ENCODE peak calls at places on chromosomes 16 and 17, in four cellular contexts. G, N, R and C are unnamed samples.

GRCh38 chr16:24689128-24689527 is 40.3 kb upstream of the TNRC6A start:
- DNase-seq in G (no peak), N (no peak), R (peak; percentile 44), C (no peak)

GRCh38 chr17:3802461-3803307 is 1.7 kb upstream of the ITGAE start:
- DNase-seq in G (no peak), N (no peak), R (peak; percentile 95), C (no peak)

GRCh38 chr16:8257561-8257960 is 332.8 kb downstream of the TMEM114 start:
- DNase-seq in G (no peak), N (no peak), R (no peak), C (no peak)

GRCh38 chr16:4377573-4378146 is 6.0 kb downstream of the VASN start:
- DNase-seq in G (no peak), N (no peak), R (no peak), C (no peak)

GRCh38 chr17:19579192-19579668 is 45.6 kb downstream of the SLC47A1 start:
- DNase-seq in G (no peak), N (no peak), R (no peak), C (no peak)

GRCh38 chr17:27788919-27789318 is 11.4 kb downstream of the NOS2 start:
- DNase-seq in G (no peak), N (no peak), R (no peak), C (no peak)

GRCh38 chr16:84933774-84934571 is 77.4 kb downstream of the ZDHHC7 start:
- DNase-seq in G (no peak), N (no peak), R (peak; percentile 42), C (no peak)

GRCh38 chr17:6683081-6683684 is 30.0 kb downstream of the SLC13A5 start:
- DNase-seq in G (no peak), N (no peak), R (no peak), C (no peak)

GRCh38 chr17:81261096-81261495 is 22.0 kb downstream of the NDUFAF8 start:
- DNase-seq in G (no peak), N (no peak), R (no peak), C (no peak)

GRCh38 chr17:44005865-44006580 is 1.6 kb downstream of the NAGS start:
- DNase-seq in G (peak; percentile 16), N (no peak), R (no peak), C (no peak)

GRCh38 chr17:66942453-66943264 is 21.8 kb upstream of the CACNG4 start:
- DNase-seq in G (no peak), N (no peak), R (no peak), C (no peak)

GRCh38 chr16:86988920-86989715 is 328.1 kb downstream of the C16orf95 start:
- DNase-seq in G (no peak), N (no peak), R (no peak), C (no peak)

GRCh38 chr17:63434951-63435571 is 11.0 kb downstream of the CYB561 start:
- DNase-seq in G (peak; percentile 80), N (peak; percentile 89), R (peak; percentile 53), C (no peak)

GRCh38 chr17:65074778-65075250 is 18.3 kb upstream of the GNA13 start:
- DNase-seq in G (no peak), N (no peak), R (no peak), C (no peak)

GRCh38 chr17:13429201-13429600 is 172.5 kb downstream of the HS3ST3A1 start:
- DNase-seq in G (no peak), N (no peak), R (peak; percentile 92), C (no peak)

GRCh38 chr16:20614201-20615141 is 38.3 kb upstream of the ACSM2B start:
- DNase-seq in G (no peak), N (peak; percentile 76), R (no peak), C (no peak)

GRCh38 chr16:47903470-47903869 is 252.3 kb downstream of the ABCC12 start:
- DNase-seq in G (no peak), N (no peak), R (no peak), C (no peak)

GRCh38 chr17:17933775-17934174 is 38.4 kb downstream of the TOM1L2 start:
- DNase-seq in G (no peak), N (no peak), R (peak; percentile 77), C (no peak)

GRCh38 chr16:66521951-66522771 is 27.8 kb downstream of the TK2 start:
- DNase-seq in G (no peak), N (peak; percentile 72), R (peak; percentile 99), C (no peak)

GRCh38 chr17:49734666-49735490 is 27.1 kb upstream of the SLC35B1 start:
- DNase-seq in G (no peak), N (no peak), R (no peak), C (no peak)

GRCh38 chr16:21260870-21261791 is 17.0 kb downstream of the CRYM start:
- DNase-seq in G (peak; percentile 91), N (no peak), R (peak; percentile 72), C (peak; percentile 97)

DNA sequence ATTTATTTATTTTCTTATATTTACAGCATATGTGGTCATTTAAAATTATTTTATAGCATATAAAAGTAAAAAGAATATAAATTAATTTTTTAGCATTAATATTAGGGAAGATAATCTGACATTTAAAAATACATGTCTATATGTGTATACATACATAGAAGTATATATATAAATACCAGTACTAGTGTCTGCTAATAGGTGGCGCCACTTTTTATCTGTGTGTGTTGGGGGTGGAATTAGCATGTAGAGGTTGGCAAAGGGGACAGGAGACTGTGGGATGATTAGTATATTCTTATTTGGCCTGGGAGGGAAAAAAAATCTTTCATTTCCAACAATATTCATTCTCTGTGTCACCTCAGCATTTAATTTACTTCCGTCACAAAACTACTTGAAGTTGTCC is 359.1 kb downstream of the WWOX start:
- DNase-seq in G (no peak), N (no peak), R (no peak), C (no peak)
- TF ChIP-seq CTCF in G (no peak), N (no peak), R (no peak), C (peak; percentile 7)

GRCh38 chr16:90048347-90048722 is 28.8 kb downstream of the PRDM7 start:
- DNase-seq in G (no peak), N (no peak), R (no peak), C (no peak)

GRCh38 chr16:90046971-90047713 is 27.9 kb upstream of the DBNDD1 start:
- DNase-seq in G (no peak), N (peak; percentile 66), R (peak; percentile 57), C (no peak)

GRCh38 chr16:90046122-90046970 is 27.1 kb upstream of the DBNDD1 start:
- DNase-seq in G (no peak), N (no peak), R (no peak), C (no peak)

GRCh38 chr16:90048737-90049330 is 28.3 kb downstream of the PRDM7 start:
- DNase-seq in G (no peak), N (no peak), R (no peak), C (no peak)

GRCh38 chr16:90047714-90048346 is 28.6 kb upstream of the DBNDD1 start:
- DNase-seq in G (peak; percentile 41), N (no peak), R (no peak), C (no peak)
- TF ChIP-seq CTCF in G (no peak), N (no peak), R (no peak), C (no peak)

GRCh38 chr16:53773881-53774280 is 69.9 kb downstream of the FTO start:
- DNase-seq in G (no peak), N (no peak), R (peak; percentile 61), C (no peak)

GRCh38 chr16:53771655-53772497 is 67.9 kb downstream of the FTO start:
- DNase-seq in G (no peak), N (no peak), R (no peak), C (no peak)

GRCh38 chr16:53773150-53773846 is 69.3 kb downstream of the FTO start:
- DNase-seq in G (peak; percentile 66), N (peak; percentile 41), R (peak; percentile 81), C (peak; percentile 99)

GRCh38 chr16:53775821-53776431 is 72.0 kb downstream of the FTO start:
- DNase-seq in G (peak; percentile 68), N (peak; percentile 80), R (peak; percentile 97), C (peak; percentile 90)

DNA sequence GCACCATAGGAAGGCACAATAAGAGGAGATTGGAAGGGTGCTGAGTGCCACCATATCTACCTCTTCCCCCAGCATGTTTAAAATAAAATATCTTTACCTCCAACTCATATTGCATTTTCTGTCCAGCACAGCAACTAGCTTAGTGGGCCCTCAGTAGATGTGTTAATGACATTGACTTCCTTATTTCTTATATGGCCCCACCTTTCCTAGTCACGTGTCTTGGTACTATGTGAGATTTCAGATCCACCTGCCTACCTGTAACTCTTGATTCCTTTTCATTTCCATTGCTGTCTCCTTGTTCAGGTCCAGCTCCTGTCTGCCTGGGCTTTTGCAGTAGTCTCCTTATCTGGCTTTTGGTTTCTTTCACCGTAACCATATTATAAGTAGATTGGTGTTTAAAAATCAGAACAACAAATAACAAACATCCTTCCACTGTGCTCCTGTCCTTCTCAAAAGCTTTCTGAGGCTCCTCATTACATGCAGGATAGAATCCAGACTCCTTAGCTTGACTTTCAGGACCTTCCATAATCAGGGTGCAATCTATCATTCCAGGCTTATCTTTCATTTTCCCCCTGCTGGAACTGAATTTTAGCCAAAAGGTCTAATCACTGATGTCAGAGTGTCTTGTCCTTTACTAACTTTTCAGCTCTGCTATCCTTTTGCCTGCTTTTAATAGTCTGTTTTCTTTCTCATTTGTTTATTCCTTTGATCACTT is 71.3 kb downstream of the FTO start:
- DNase-seq in G (no peak), N (no peak), R (no peak), C (no peak)
- TF ChIP-seq CTCF in G (no peak), N (no peak), R (no peak), C (no peak)

DNA sequence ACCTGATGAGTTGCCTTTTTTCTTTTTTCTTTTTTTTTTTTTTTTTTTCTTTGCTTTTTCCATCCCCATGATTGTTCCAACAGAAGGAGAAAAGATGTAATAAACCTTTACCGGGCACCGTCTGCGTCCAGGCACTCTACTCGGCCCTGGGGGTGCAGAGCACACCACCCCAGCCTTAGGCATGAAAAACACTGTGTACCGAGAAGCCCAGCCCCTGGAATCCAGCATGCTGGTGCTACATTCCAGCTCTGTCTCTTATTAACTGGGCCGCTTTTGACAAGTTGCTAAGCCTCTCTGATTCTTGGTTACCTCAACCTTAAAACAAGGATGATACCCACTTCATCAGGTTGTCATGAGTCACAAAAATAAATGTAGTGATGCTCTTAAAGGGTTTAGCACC is 64.1 kb upstream of the HSBP1 start:
- DNase-seq in G (no peak), N (no peak), R (no peak), C (no peak)
- TF ChIP-seq CTCF in G (no peak), N (no peak), R (no peak), C (no peak)

GRCh38 chr17:40021471-40021961 is 6.3 kb downstream of the CSF3 start:
- DNase-seq in G (peak; percentile 97), N (no peak), R (peak; percentile 53), C (no peak)

GRCh38 chr17:40018211-40019121 is 3.2 kb downstream of the CSF3 start:
- DNase-seq in G (no peak), N (no peak), R (peak; percentile 47), C (no peak)

GRCh38 chr17:40020146-40020545 is 4.9 kb downstream of the CSF3 start:
- DNase-seq in G (no peak), N (no peak), R (no peak), C (no peak)

GRCh38 chr17:40017422-40018080 is 2.3 kb downstream of the CSF3 start:
- DNase-seq in G (no peak), N (no peak), R (no peak), C (no peak)

GRCh38 chr17:40019140-40019991 is 4.1 kb downstream of the CSF3 start:
- DNase-seq in G (peak; percentile 75), N (no peak), R (peak; percentile 74), C (no peak)
- TF ChIP-seq CTCF in G (no peak), N (no peak), R (no peak), C (no peak)